ENCODE peak calls at places on chromosome 6, in five cellular contexts. C, L, Q, E and I are unnamed samples.
A peak's percentile ranks its signal among the peaks of the same experiment; 100 is the strongest.

GRCh38 chr6:118325220-118325860 is 222.8 kb upstream of the PLN start:
- DNase-seq in L (no peak), Q (no peak), E (no peak), C (no peak), I (no peak)

GRCh38 chr6:13683038-13683437 is 28.6 kb downstream of the RANBP9 start:
- DNase-seq in E (no peak), Q (no peak), L (no peak), C (no peak), I (no peak)

GRCh38 chr6:19837511-19838441 is 606 bp downstream of the ID4 start:
- DNase-seq in L (no peak), Q (peak; percentile 21), E (no peak), C (no peak), I (no peak)

GRCh38 chr6:144158133-144158532 is 7.8 kb downstream of the STX11 start:
- DNase-seq in L (no peak), Q (no peak), C (no peak), E (no peak), I (no peak)

GRCh38 chr6:121780325-121781313 is 345.2 kb downstream of the GJA1 start:
- DNase-seq in C (no peak), Q (no peak), L (no peak), E (no peak), I (peak; percentile 8)

GRCh38 chr6:4521070-4521469 is 255.1 kb upstream of the CDYL start:
- DNase-seq in Q (no peak), E (no peak), C (no peak), L (no peak), I (no peak)

GRCh38 chr6:118801257-118801656 is 92.7 kb upstream of the ASF1A start:
- DNase-seq in L (no peak), C (no peak), Q (no peak), E (no peak), I (no peak)

GRCh38 chr6:118581489-118581959 is 33.4 kb downstream of the PLN start:
- DNase-seq in C (peak; percentile 19), Q (no peak), L (no peak), E (no peak), I (no peak)

GRCh38 chr6:26194774-26195375 is 107.6 kb downstream of the HFE start:
- DNase-seq in E (no peak), Q (no peak), L (no peak), C (no peak), I (no peak)

GRCh38 chr6:32607263-32607987 is 17.8 kb upstream of the HLA-DRB1 start:
- DNase-seq in E (no peak), Q (no peak), C (no peak), L (no peak), I (no peak)

GRCh38 chr6:46605091-46605797 is 47.4 kb downstream of the CYP39A1 start:
- DNase-seq in E (peak; percentile 4), L (no peak), C (no peak), Q (no peak), I (no peak)

DNA sequence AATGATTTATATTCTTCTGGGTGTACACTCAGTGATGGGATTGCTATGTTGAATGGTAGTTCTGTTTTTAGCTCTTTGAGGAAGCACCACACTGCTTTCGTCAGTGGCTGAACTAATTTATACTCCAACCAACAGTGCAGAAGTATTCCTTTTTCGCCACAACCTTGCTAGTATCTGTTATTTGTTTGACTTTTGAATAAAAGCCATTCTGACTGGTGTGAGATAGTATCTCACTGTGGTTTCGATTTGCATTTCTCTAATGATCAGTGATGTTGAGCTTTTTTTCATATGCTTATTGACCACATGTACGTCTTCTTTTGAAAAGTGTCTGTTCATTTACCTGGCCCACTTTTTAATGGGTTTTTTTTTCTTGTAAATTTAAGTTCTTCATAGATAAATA is 583.8 kb upstream of the ARID1B start:
- DNase-seq in E (no peak), C (no peak), Q (no peak), L (no peak), I (no peak)
- TF ChIP-seq EZH2 in E (no peak), C (no peak), Q (no peak), L (no peak), I (no peak)

GRCh38 chr6:152170702-152171667 is 363.5 kb downstream of the ESR1 start:
- DNase-seq in C (no peak), E (peak; percentile 89), L (no peak), Q (peak; percentile 94), I (no peak)
- TF ChIP-seq SRF in C (no peak), E (no peak), L (no peak), Q (no peak), I (no peak)

DNA sequence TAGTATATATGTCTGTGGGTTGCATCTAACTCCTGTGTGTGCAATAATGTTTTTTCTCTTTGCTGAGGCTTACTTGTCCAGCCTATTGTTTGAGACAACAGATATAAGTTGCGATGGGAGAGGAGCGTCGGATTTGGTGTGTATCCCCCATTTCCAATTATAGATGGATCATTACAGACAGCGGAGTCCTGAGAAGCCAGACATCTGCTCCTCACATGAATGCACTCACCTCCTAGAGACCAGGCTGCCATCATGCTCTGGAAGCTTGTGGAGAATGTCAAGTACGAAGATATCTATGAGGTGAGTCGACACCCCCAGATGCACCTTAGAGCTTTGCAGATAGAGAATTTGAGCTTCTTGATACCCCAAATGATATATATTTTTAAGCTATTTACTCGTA is at the start of gene TFAP2B:
- DNase-seq in L (no peak), Q (no peak), C (no peak), E (no peak), I (no peak)
- TF ChIP-seq EZH2 in L (no peak), Q (no peak), C (no peak), E (no peak), I (no peak)

GRCh38 chr6:15331629-15332241 is 85.9 kb downstream of the JARID2 start:
- DNase-seq in Q (no peak), E (no peak), L (no peak), C (no peak), I (no peak)

GRCh38 chr6:15327271-15327670 is 81.4 kb downstream of the JARID2 start:
- DNase-seq in E (no peak), C (peak; percentile 70), Q (no peak), L (no peak), I (peak; percentile 10)

GRCh38 chr6:15330174-15330934 is 84.5 kb downstream of the JARID2 start:
- DNase-seq in C (no peak), Q (no peak), E (no peak), L (no peak), I (no peak)

GRCh38 chr6:15331143-15331542 is 85.3 kb downstream of the JARID2 start:
- DNase-seq in C (no peak), Q (peak; percentile 49), E (no peak), L (no peak), I (no peak)

DNA sequence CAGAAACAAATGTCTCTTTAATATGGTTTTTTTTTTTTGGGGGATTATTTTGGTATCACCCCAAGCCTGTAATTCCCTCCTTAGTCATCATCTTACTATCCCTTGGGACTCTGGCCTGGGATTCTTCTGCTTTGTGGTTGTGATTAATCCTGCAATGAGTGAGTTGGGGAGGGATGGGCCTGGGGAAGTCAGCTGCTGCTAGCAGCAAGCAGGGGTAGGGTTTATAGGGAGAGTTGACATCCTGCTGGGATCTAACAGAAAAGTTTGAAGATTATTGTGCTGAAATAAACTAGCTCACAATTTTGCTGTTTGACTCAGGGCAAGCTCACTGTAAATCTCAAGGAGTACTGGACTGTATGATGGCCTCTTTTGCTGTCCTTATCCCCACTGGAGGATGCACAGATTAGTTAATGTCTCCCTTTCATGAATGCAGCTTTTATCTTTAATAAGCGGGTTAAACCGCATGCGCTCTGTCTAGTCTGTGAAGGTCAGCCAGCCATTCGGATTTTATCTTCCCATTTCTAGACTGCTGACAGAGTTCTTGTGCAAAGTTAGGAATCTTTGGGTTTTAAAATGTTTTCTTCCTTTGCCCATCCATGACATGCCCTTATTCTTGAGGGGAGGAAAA is 83.4 kb downstream of the JARID2 start:
- DNase-seq in L (no peak), C (no peak), Q (no peak), E (no peak), I (no peak)
- TF ChIP-seq SRF in L (no peak), C (no peak), Q (no peak), E (no peak), I (no peak)

GRCh38 chr6:158175111-158175510 is 7.0 kb downstream of the GTF2H5 start:
- DNase-seq in L (no peak), C (no peak), Q (no peak), E (no peak), I (no peak)
- TF ChIP-seq EZH2 in L (no peak), C (no peak), Q (no peak), E (no peak), I (no peak)

GRCh38 chr6:51562198-51562597 is 525.2 kb downstream of the PKHD1 start:
- DNase-seq in L (no peak), E (peak; percentile 19), Q (no peak), C (no peak), I (no peak)
- TF ChIP-seq SRF in L (no peak), E (no peak), Q (no peak), C (no peak), I (no peak)

GRCh38 chr6:1615651-1616420 is 6.1 kb downstream of the FOXC1 start:
- DNase-seq in Q (no peak), E (no peak), L (no peak), C (no peak), I (no peak)
- TF ChIP-seq EZH2 in Q (no peak), E (no peak), L (peak; percentile 40), C (no peak), I (no peak)